ENCODE peak calls at places on chromosomes 3 and 15, in eight cellular contexts. T, X, D, L, A, P, K and M are unnamed samples.

GRCh38 chr3:126696701-126697267 is 7.3 kb upstream of the CHCHD6 start:
- DNase-seq in A (no peak), K (no peak), L (no peak), P (no peak), D (no peak), X (no peak), T (no peak), M (no peak)

GRCh38 chr15:97747342-97747741 is 213.2 kb upstream of the ARRDC4 start:
- DNase-seq in A (no peak), L (no peak), D (no peak), K (no peak), P (peak), T (no peak), X (no peak), M (no peak)

GRCh38 chr3:95228416-95228815 is 1165.6 kb downstream of the NSUN3 start:
- DNase-seq in T (no peak), D (no peak), P (no peak), L (no peak), X (no peak), A (no peak), K (no peak), M (no peak)

GRCh38 chr3:125022186-125022585 is 33.6 kb downstream of the HEG1 start:
- DNase-seq in D (no peak), L (no peak), K (no peak), P (no peak), A (no peak), T (no peak), X (no peak), M (no peak)

GRCh38 chr3:128273841-128274573 is 120.7 kb downstream of the EEFSEC start:
- DNase-seq in D (no peak), K (no peak), X (no peak), T (no peak), A (no peak), L (no peak), P (no peak), M (no peak)

GRCh38 chr3:78070188-78070587 is 1030.3 kb downstream of the ROBO2 start:
- DNase-seq in D (no peak), K (no peak), T (no peak), L (no peak), A (no peak), X (no peak), P (no peak), M (no peak)

GRCh38 chr15:33581032-33581431 is 270.3 kb downstream of the RYR3 start:
- DNase-seq in P (peak), T (peak), D (no peak), A (no peak), X (no peak), L (no peak), K (no peak), M (no peak)

GRCh38 chr3:95460274-95460673 is 1354.1 kb upstream of the EPHA6 start:
- DNase-seq in X (no peak), P (no peak), A (no peak), T (no peak), L (no peak), K (peak), D (no peak), M (no peak)

GRCh38 chr15:35271371-35272043 is 186.4 kb upstream of the NANOGP8 start:
- DNase-seq in K (no peak), A (no peak), X (no peak), P (peak), T (no peak), D (no peak), L (no peak), M (no peak)

GRCh38 chr3:190048831-190049541 is 71.7 kb downstream of the P3H2 start:
- DNase-seq in X (no peak), L (no peak), A (no peak), T (peak), P (peak), D (no peak), K (peak), M (no peak)

GRCh38 chr15:92158426-92158825 is 235.3 kb upstream of the ST8SIA2 start:
- DNase-seq in X (no peak), P (no peak), K (no peak), T (no peak), D (peak), A (no peak), L (no peak), M (no peak)

GRCh38 chr15:64527263-64527984 is 67.0 kb downstream of the ZNF609 start:
- DNase-seq in P (peak), T (peak), K (no peak), L (no peak), A (no peak), D (no peak), X (no peak), M (no peak)

GRCh38 chr3:47578691-47579632 is at the start of gene CSPG5:
- DNase-seq in K (peak), A (no peak), D (peak), T (no peak), X (peak), P (peak), L (no peak), M (peak)